ENCODE peak calls at places on chromosomes 11 and 22, in nine cellular contexts. One of them, this sample, is unnamed.

GRCh38 chr22:45341503-45341902 is 31.8 kb downstream of the FAM118A start:
- DNase-seq in NCI-H1417: no peak
- DNase-seq in tibial nerve: no peak
- DNase-seq in choroid plexus epithelial cell: no peak
- DNase-seq in NCI-H1930: no peak
- DNase-seq in T-cell: peak
- DNase-seq in lower leg skin: no peak
- DNase-seq in naive thymus-derived CD8-positive, alpha-beta T cell: no peak
- DNase-seq in NCI-H1105 treated with DMSO at 0.1 percent for 48 hours: no peak
- DNase-seq in this sample: no peak

GRCh38 chr22:24878969-24879368 is 67.5 kb downstream of the LHFPL7 start:
- DNase-seq in NCI-H1417: no peak
- DNase-seq in tibial nerve: no peak
- DNase-seq in choroid plexus epithelial cell: no peak
- DNase-seq in NCI-H1930: no peak
- DNase-seq in T-cell: no peak
- DNase-seq in lower leg skin: no peak
- DNase-seq in naive thymus-derived CD8-positive, alpha-beta T cell: no peak
- DNase-seq in NCI-H1105 treated with DMSO at 0.1 percent for 48 hours: no peak
- DNase-seq in this sample: no peak

GRCh38 chr22:26656896-26657851 is at the start of gene MIAT:
- DNase-seq in NCI-H1417: peak
- DNase-seq in tibial nerve: no peak
- DNase-seq in choroid plexus epithelial cell: no peak
- DNase-seq in NCI-H1930: peak
- DNase-seq in T-cell: peak
- DNase-seq in lower leg skin: peak
- DNase-seq in naive thymus-derived CD8-positive, alpha-beta T cell: peak
- DNase-seq in NCI-H1105 treated with DMSO at 0.1 percent for 48 hours: peak
- DNase-seq in this sample: no peak

GRCh38 chr11:65538915-65539374 is 14.1 kb downstream of the SCYL1 start:
- DNase-seq in NCI-H1417: no peak
- DNase-seq in tibial nerve: no peak
- DNase-seq in choroid plexus epithelial cell: no peak
- DNase-seq in NCI-H1930: no peak
- DNase-seq in T-cell: no peak
- DNase-seq in lower leg skin: no peak
- DNase-seq in naive thymus-derived CD8-positive, alpha-beta T cell: no peak
- DNase-seq in NCI-H1105 treated with DMSO at 0.1 percent for 48 hours: no peak
- DNase-seq in this sample: no peak

GRCh38 chr11:78560826-78561484 is 13.7 kb downstream of the NARS2 start:
- DNase-seq in NCI-H1417: no peak
- DNase-seq in tibial nerve: no peak
- DNase-seq in choroid plexus epithelial cell: peak
- DNase-seq in NCI-H1930: no peak
- DNase-seq in T-cell: no peak
- DNase-seq in lower leg skin: no peak
- DNase-seq in naive thymus-derived CD8-positive, alpha-beta T cell: no peak
- DNase-seq in NCI-H1105 treated with DMSO at 0.1 percent for 48 hours: no peak
- DNase-seq in this sample: no peak

GRCh38 chr11:47241740-47242400 is 6.7 kb downstream of the ACP2 start:
- DNase-seq in NCI-H1417: no peak
- DNase-seq in tibial nerve: no peak
- DNase-seq in choroid plexus epithelial cell: no peak
- DNase-seq in NCI-H1930: no peak
- DNase-seq in T-cell: no peak
- DNase-seq in lower leg skin: no peak
- DNase-seq in naive thymus-derived CD8-positive, alpha-beta T cell: no peak
- DNase-seq in NCI-H1105 treated with DMSO at 0.1 percent for 48 hours: no peak
- DNase-seq in this sample: no peak

GRCh38 chr22:32335471-32335870 is 22.2 kb upstream of the RFPL3 start:
- DNase-seq in NCI-H1417: no peak
- DNase-seq in tibial nerve: no peak
- DNase-seq in choroid plexus epithelial cell: no peak
- DNase-seq in NCI-H1930: no peak
- DNase-seq in T-cell: no peak
- DNase-seq in lower leg skin: peak
- DNase-seq in naive thymus-derived CD8-positive, alpha-beta T cell: no peak
- DNase-seq in NCI-H1105 treated with DMSO at 0.1 percent for 48 hours: no peak
- DNase-seq in this sample: no peak

GRCh38 chr11:59898652-59899051 is 20.1 kb downstream of the OOSP3 start:
- DNase-seq in NCI-H1417: no peak
- DNase-seq in tibial nerve: no peak
- DNase-seq in choroid plexus epithelial cell: no peak
- DNase-seq in NCI-H1930: no peak
- DNase-seq in T-cell: no peak
- DNase-seq in lower leg skin: no peak
- DNase-seq in naive thymus-derived CD8-positive, alpha-beta T cell: no peak
- DNase-seq in NCI-H1105 treated with DMSO at 0.1 percent for 48 hours: no peak
- DNase-seq in this sample: no peak

GRCh38 chr11:13308704-13309103 is 31.1 kb downstream of the BMAL1 start:
- DNase-seq in NCI-H1417: no peak
- DNase-seq in tibial nerve: no peak
- DNase-seq in choroid plexus epithelial cell: no peak
- DNase-seq in NCI-H1930: no peak
- DNase-seq in T-cell: no peak
- DNase-seq in lower leg skin: no peak
- DNase-seq in naive thymus-derived CD8-positive, alpha-beta T cell: no peak
- DNase-seq in NCI-H1105 treated with DMSO at 0.1 percent for 48 hours: no peak
- DNase-seq in this sample: peak

GRCh38 chr11:16839821-16840220 is 101.4 kb downstream of the C11orf58 start:
- DNase-seq in NCI-H1417: no peak
- DNase-seq in tibial nerve: no peak
- DNase-seq in choroid plexus epithelial cell: no peak
- DNase-seq in NCI-H1930: no peak
- DNase-seq in T-cell: no peak
- DNase-seq in lower leg skin: no peak
- DNase-seq in naive thymus-derived CD8-positive, alpha-beta T cell: no peak
- DNase-seq in NCI-H1105 treated with DMSO at 0.1 percent for 48 hours: no peak
- DNase-seq in this sample: no peak